ENCODE peak calls at places on chromosomes 7 and 10, in four cellular contexts. K is endothelial cell; A is CD8-positive, alpha-beta T cell; N is ascending aorta. J is an unnamed sample.

GRCh38 chr7:129258649-129259389 is 34.0 kb downstream of the AHCYL2 start:
- DNase-seq in K (peak), A (no peak), N (no peak), J (no peak)

GRCh38 chr10:92238586-92239098 is 52.2 kb downstream of the CPEB3 start:
- DNase-seq in K (no peak), A (no peak), N (no peak), J (no peak)

GRCh38 chr10:21509391-21510217 is 15.9 kb downstream of the SKIDA1 start:
- DNase-seq in K (no peak), A (no peak), N (no peak), J (peak)

GRCh38 chr7:129786825-129787563 is 165.8 kb downstream of the UBE2H start:
- DNase-seq in K (no peak), A (no peak), N (no peak), J (peak)

GRCh38 chr7:139725077-139725476 is 52.7 kb downstream of the HIPK2 start:
- DNase-seq in K (no peak), A (no peak), N (no peak), J (no peak)

GRCh38 chr7:151844080-151844827 is 32.7 kb downstream of the PRKAG2 start:
- DNase-seq in K (no peak), A (no peak), N (no peak), J (no peak)

GRCh38 chr7:29642494-29643155 is 79.0 kb downstream of the PRR15 start:
- DNase-seq in K (no peak), A (no peak), N (no peak), J (no peak)

GRCh38 chr10:103574116-103575061 is 80.9 kb downstream of the NEURL1 start:
- DNase-seq in K (no peak), A (no peak), N (no peak), J (no peak)

GRCh38 chr10:119754936-119755335 is 29.1 kb downstream of the INPP5F start:
- DNase-seq in K (no peak), A (no peak), N (no peak), J (no peak)

GRCh38 chr10:1074748-1075358 is 18.7 kb downstream of the WDR37 start:
- DNase-seq in K (no peak), A (no peak), N (no peak), J (no peak)

GRCh38 chr10:62613429-62613828 is 191.1 kb upstream of the ADO start:
- DNase-seq in K (no peak), A (no peak), N (no peak), J (no peak)

GRCh38 chr7:151987748-151988529 is 31.7 kb downstream of the GALNTL5 start:
- DNase-seq in K (no peak), A (no peak), N (no peak), J (no peak)

GRCh38 chr10:127492607-127493250 is 56.4 kb upstream of the NPS start:
- DNase-seq in K (peak), A (no peak), N (no peak), J (no peak)

GRCh38 chr7:36287371-36288241 is 102.1 kb upstream of the ANLN start:
- DNase-seq in K (no peak), A (no peak), N (no peak), J (peak)

GRCh38 chr10:93580824-93581223 is 14.4 kb downstream of the FFAR4 start:
- DNase-seq in K (peak), A (no peak), N (no peak), J (peak)

GRCh38 chr7:41103331-41103730 is 599.6 kb downstream of the INHBA start:
- DNase-seq in K (no peak), A (no peak), N (no peak), J (no peak)

GRCh38 chr7:70143089-70144044 is 545.1 kb downstream of the AUTS2 start:
- DNase-seq in K (no peak), A (no peak), N (no peak), J (no peak)

GRCh38 chr7:100389437-100390088 is 16.3 kb downstream of the PILRA start:
- DNase-seq in K (no peak), A (no peak), N (no peak), J (no peak)

GRCh38 chr10:5694573-5694972 is 9.9 kb downstream of the TASOR2 start:
- DNase-seq in K (no peak), A (no peak), N (no peak), J (no peak)

GRCh38 chr7:112969946-112970345 is 116.7 kb downstream of the GPR85 start:
- DNase-seq in K (no peak), A (no peak), N (no peak), J (no peak)

GRCh38 chr7:112965506-112965905 is 121.1 kb downstream of the GPR85 start:
- DNase-seq in K (no peak), A (no peak), N (no peak), J (no peak)

DNA sequence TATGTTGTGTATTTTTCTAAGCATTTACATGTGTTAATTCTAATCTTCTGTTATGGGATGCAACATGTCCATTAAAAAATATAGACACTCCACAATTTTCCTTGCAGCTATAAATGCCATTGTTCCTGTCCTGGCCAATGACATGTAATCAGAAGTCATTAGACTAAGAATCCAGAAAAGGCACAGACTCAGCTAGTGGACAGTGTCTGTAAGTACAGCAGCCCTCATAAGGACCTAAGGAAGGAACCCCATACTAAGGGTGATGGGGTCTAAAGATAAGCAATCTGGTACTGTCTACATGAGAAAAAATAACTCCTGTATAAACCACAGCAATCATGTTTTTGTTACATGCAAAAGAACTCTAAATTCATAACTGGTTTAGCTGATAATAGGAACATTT is 115.9 kb downstream of the GPR85 start:
- DNase-seq in K (no peak), A (no peak), N (no peak), J (no peak)
- TF ChIP-seq CTCF in K (no peak), A (no peak), N (no peak), J (peak)

DNA sequence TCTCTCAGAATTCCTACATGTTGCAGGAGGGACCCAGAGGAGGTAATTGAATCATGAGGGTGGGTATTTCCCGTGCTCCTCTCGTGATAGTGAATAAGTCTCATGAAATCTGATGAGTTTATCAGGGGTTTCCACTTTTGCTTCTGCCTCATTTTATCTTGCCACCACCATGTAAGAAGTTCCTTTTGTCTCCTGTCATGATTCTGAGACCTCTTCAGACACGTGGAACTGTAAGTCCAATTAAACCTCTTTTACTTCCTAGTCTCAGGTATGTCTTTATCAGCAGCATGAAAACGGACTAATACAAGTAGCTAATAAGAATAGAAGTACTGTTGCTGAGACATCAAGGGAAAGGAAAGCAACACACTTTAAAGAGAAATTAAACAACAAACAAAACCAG is 143.4 kb downstream of the CCDC71L start:
- DNase-seq in K (no peak), A (no peak), N (no peak), J (no peak)
- TF ChIP-seq CTCF in K (no peak), A (no peak), N (no peak), J (no peak)

DNA sequence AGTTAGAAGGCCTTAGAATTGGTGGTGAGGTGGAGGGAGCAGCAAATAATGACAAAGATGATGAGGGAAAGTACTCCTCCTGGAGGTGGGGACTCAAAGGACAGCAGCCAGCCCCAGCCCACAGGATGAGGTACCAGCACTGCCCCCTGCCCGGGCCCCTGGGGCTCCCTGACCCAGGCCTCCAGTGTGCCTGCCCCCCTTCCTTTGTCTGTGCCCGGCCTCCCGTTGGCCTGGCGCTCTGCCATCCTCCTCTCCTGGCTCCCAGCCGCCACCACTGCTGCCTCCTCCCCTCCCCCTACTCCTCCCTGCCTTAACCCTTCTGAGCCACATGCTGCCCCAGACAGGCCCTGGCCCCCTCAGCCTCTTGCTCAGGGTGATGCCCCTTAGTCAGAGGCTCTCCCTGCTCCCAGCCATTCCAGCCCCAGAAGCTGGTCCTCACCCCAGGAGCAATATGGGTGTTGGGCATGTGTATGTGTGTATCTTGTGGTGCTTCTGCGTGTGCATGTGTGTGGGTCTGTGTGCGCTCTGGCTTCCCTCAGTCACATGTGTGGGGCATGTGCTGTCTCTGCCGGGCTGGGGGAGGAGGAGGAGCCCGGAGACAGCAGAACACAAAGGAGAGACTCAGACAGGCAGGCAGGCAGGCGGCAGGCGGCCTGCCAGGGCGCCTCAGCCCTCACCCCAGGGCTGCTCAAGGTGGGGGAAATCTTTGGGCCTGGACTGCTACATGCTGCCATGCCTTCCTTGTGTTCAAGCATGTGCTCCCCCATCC is 2.6 kb downstream of the LDB1 start:
- DNase-seq in K (peak), A (peak), N (no peak), J (peak)
- TF ChIP-seq CTCF in K (no peak), A (no peak), N (no peak), J (peak)

GRCh38 chr7:130814753-130815152 is 80.7 kb upstream of the KLF14 start:
- DNase-seq in K (no peak), A (no peak), N (no peak), J (no peak)
- TF ChIP-seq CTCF in K (peak), A (peak), N (no peak), J (no peak)